ENCODE peak calls at places on chromosomes 2 and 18, in seven cellular contexts. N is IMR-90, B is mesendoderm, X is trophoblast cell, H is H1, U is H9, M is mesenchymal stem cell. K is an unnamed sample.

GRCh38 chr18:364221-364620 is 96.4 kb upstream of the THOC1 start:
- DNase-seq in N (no peak), U (no peak), M (no peak), B (no peak), H (no peak), X (no peak), K (no peak)

GRCh38 chr18:76131738-76132137 is 363.3 kb downstream of the ZNF516 start:
- DNase-seq in M (no peak), U (no peak), B (no peak), N (no peak), H (no peak), X (no peak), K (no peak)

GRCh38 chr2:188519133-188519532 is 227.5 kb downstream of the GULP1 start:
- DNase-seq in M (no peak), H (no peak), X (no peak), U (no peak), N (peak), B (no peak), K (no peak)

GRCh38 chr2:7692657-7693161 is 775.5 kb downstream of the RNF144A start:
- DNase-seq in N (peak), X (peak), H (no peak), B (no peak), M (peak), U (no peak), K (no peak)

GRCh38 chr2:46097714-46098480 is 199.3 kb upstream of the EPAS1 start:
- DNase-seq in H (no peak), X (peak), U (no peak), N (peak), M (peak), B (peak), K (no peak)

GRCh38 chr2:181911830-181912229 is 20.3 kb downstream of the ITPRID2 start:
- DNase-seq in H (no peak), M (no peak), X (no peak), N (no peak), B (no peak), U (no peak), K (no peak)

GRCh38 chr2:230877737-230878598 is 13.2 kb downstream of the ITM2C start:
- DNase-seq in B (no peak), H (no peak), X (no peak), U (peak), M (no peak), N (no peak), K (no peak)

GRCh38 chr2:235936493-235936892 is 231.7 kb downstream of the GBX2 start:
- DNase-seq in U (peak), H (no peak), X (no peak), B (peak), M (no peak), N (no peak), K (no peak)

GRCh38 chr18:12231040-12231882 is 22.9 kb upstream of the CIDEA start:
- DNase-seq in U (no peak), B (no peak), N (no peak), H (no peak), M (no peak), X (no peak), K (no peak)

GRCh38 chr2:182101263-182101662 is 115.6 kb downstream of the PPP1R1C start:
- DNase-seq in M (no peak), U (no peak), X (no peak), B (peak), N (no peak), H (no peak), K (no peak)

GRCh38 chr2:40403233-40403841 is 48.6 kb downstream of the SLC8A1 start:
- DNase-seq in H (no peak), B (no peak), X (peak), M (peak), N (peak), U (no peak), K (no peak)

DNA sequence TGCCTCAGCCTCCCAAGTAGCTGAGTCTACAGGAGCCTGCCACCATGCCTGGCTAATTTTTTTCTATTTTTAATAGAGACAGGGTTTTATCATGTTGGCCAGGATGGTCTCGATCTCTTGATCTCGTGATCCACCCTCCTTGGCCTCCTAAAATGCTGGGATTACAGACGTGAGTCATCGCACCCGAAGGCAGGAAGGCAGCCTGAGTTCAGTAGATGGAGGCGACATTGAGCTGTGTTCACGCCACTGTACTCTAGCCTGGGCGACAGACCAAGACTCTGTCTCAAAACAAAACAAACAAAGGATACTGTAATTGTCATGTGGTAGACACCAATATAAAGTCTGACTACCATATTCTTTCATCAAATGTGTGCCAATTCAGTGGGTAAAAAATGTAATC is 500.9 kb upstream of the DSEL start:
- DNase-seq in B (peak), X (peak), U (no peak), M (no peak), H (no peak), N (no peak), K (no peak)
- H2AK5ac ChIP-seq in B (no peak), X (no peak), U (no peak), M (no peak), H (no peak), N (no peak), K (no peak)

GRCh38 chr2:105111365-105112150 is 73.7 kb downstream of the MRPS9 start:
- DNase-seq in U (no peak), M (no peak), H (no peak), N (no peak), X (no peak), B (no peak), K (no peak)
- H3K9ac ChIP-seq in U (no peak), M (no peak), H (no peak), N (no peak), X (no peak), B (no peak), K (no peak)

DNA sequence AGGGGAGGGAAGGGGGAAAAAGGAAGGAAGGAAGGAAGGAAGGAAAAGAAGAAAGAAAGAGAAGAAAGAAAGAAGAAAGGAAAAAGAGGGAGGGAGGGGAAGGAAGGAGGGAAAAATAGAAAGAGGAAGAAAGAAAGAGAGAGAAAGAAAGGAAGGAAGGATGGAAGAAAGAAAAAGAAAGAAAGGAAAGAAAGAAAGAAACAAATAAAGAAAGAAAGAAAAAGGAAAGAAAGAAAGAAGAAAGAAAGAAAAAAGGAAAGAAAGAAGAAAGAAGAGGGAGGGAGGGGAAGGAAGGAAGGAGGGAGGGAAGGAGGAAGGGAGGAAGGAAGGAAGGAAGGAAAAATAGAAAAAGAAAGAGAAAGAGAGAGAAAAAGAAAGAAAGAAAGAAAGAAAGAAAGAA is 315.8 kb upstream of the PIK3C3 start:
- DNase-seq in M (no peak), B (no peak), X (no peak), H (no peak), U (no peak), N (no peak), K (no peak)
- H2AK5ac ChIP-seq in M (no peak), B (no peak), X (no peak), H (no peak), U (no peak), N (no peak), K (no peak)

GRCh38 chr2:238602223-238602945 is 175.7 kb downstream of the ASB1 start:
- DNase-seq in X (no peak), U (no peak), B (no peak), N (peak), H (no peak), M (peak), K (no peak)

GRCh38 chr2:238600506-238601432 is 174.0 kb downstream of the ASB1 start:
- DNase-seq in N (no peak), B (no peak), X (no peak), H (no peak), M (no peak), U (no peak), K (no peak)

GRCh38 chr2:238603596-238603995 is 176.9 kb downstream of the ASB1 start:
- DNase-seq in H (no peak), B (no peak), U (no peak), M (no peak), X (no peak), N (no peak), K (no peak)

GRCh38 chr2:238599549-238600505 is 173.1 kb downstream of the ASB1 start:
- DNase-seq in B (no peak), N (no peak), H (no peak), U (peak), X (no peak), M (no peak), K (no peak)

GRCh38 chr2:238601433-238602222 is 174.9 kb downstream of the ASB1 start:
- DNase-seq in N (peak), X (no peak), B (no peak), U (no peak), H (no peak), M (peak), K (no peak)
- H3K9ac ChIP-seq in N (no peak), X (no peak), B (no peak), U (no peak), H (no peak), M (peak), K (no peak)

GRCh38 chr18:36375118-36375517 is 77.6 kb downstream of the FHOD3 start:
- DNase-seq in U (no peak), N (no peak), X (no peak), B (no peak), H (no peak), M (no peak), K (no peak)
- H2AK5ac ChIP-seq in U (no peak), N (no peak), X (no peak), B (no peak), H (no peak), M (no peak), K (no peak)

K was measured in neuronal stem cell.